ENCODE peak calls at places on chromosomes 3 and 15, in six cellular contexts. B is breast epithelium, O is HCEC 1CT, I is DMS79, T is C1 segment of cervical spinal cord, G is HCT116. M is an unnamed sample.
A peak's percentile ranks its signal among the peaks of the same experiment; 100 is the strongest.

GRCh38 chr3:16550305-16550675 is 36.8 kb upstream of the RFTN1 start:
- DNase-seq in B (no peak), O (no peak), I (no peak), T (no peak), G (no peak), M (no peak)

GRCh38 chr3:106920609-106921008 is 456.6 kb upstream of the CCDC54 start:
- DNase-seq in B (no peak), O (no peak), I (no peak), T (no peak), G (no peak), M (no peak)

GRCh38 chr3:117748131-117748530 is 1038.6 kb downstream of the TUSC7 start:
- DNase-seq in B (no peak), O (no peak), I (no peak), T (no peak), G (no peak), M (no peak)

GRCh38 chr3:10150987-10151386 is 9.4 kb downstream of the VHL start:
- DNase-seq in B (no peak), O (no peak), I (no peak), T (no peak), G (no peak), M (no peak)

GRCh38 chr15:100207053-100207452 is 134.7 kb downstream of the ADAMTS17 start:
- DNase-seq in B (no peak), O (no peak), I (no peak), T (no peak), G (no peak), M (no peak)

GRCh38 chr3:154334973-154335420 is 10.7 kb upstream of the DHX36 start:
- DNase-seq in B (no peak), O (peak; percentile 58), I (peak; percentile 2), T (no peak), G (no peak), M (no peak)

GRCh38 chr3:2303567-2303966 is 204.9 kb downstream of the CNTN4 start:
- DNase-seq in B (no peak), O (no peak), I (no peak), T (no peak), G (no peak), M (no peak)

GRCh38 chr15:41727143-41727542 is 47.1 kb upstream of the MAPKBP1 start:
- DNase-seq in B (no peak), O (no peak), I (no peak), T (no peak), G (no peak), M (no peak)

GRCh38 chr3:196166741-196167140 is 44.5 kb downstream of the ZDHHC19 start:
- DNase-seq in B (no peak), O (no peak), I (no peak), T (no peak), G (no peak), M (no peak)

GRCh38 chr3:10280571-10280970 is 12.2 kb downstream of the GHRL start:
- DNase-seq in B (no peak), O (no peak), I (no peak), T (no peak), G (no peak), M (no peak)

GRCh38 chr3:55815262-55815661 is 328.2 kb upstream of the WNT5A start:
- DNase-seq in B (no peak), O (no peak), I (no peak), T (no peak), G (no peak), M (no peak)

GRCh38 chr3:21645121-21645897 is 105.7 kb downstream of the ZNF385D start:
- DNase-seq in B (peak; percentile 21), O (no peak), I (no peak), T (peak; percentile 23), G (no peak), M (no peak)

GRCh38 chr3:59426851-59427565 is 377.2 kb upstream of the CFAP20DC start:
- DNase-seq in B (no peak), O (peak; percentile 93), I (no peak), T (no peak), G (no peak), M (no peak)

GRCh38 chr15:51589881-51590570 is 32.5 kb downstream of the DMXL2 start:
- DNase-seq in B (no peak), O (no peak), I (no peak), T (no peak), G (no peak), M (no peak)

GRCh38 chr3:35183915-35184675 is 455.2 kb upstream of the ARPP21 start:
- DNase-seq in B (no peak), O (no peak), I (no peak), T (no peak), G (no peak), M (no peak)

GRCh38 chr3:17357035-17357710 is 385.3 kb downstream of the TBC1D5 start:
- DNase-seq in B (no peak), O (no peak), I (no peak), T (no peak), G (no peak), M (no peak)

GRCh38 chr15:73650387-73651126 is 17.4 kb upstream of the NPTN start:
- DNase-seq in B (no peak), O (peak; percentile 77), I (no peak), T (no peak), G (no peak), M (peak; percentile 23)

GRCh38 chr3:185711255-185711870 is 113.5 kb downstream of the IGF2BP2 start:
- DNase-seq in B (no peak), O (peak; percentile 29), I (no peak), T (no peak), G (no peak), M (no peak)

GRCh38 chr3:122676759-122677158 is 3.9 kb upstream of the PARP14 start:
- DNase-seq in B (no peak), O (no peak), I (no peak), T (no peak), G (no peak), M (no peak)

GRCh38 chr3:157098823-157099185 is 61.1 kb downstream of the CCNL1 start:
- DNase-seq in B (no peak), O (peak; percentile 83), I (no peak), T (no peak), G (no peak), M (no peak)

GRCh38 chr15:90871097-90871715 is 2.8 kb downstream of the FURIN start:
- DNase-seq in B (no peak), O (peak; percentile 34), I (no peak), T (peak; percentile 32), G (no peak), M (peak; percentile 43)

GRCh38 chr3:18393906-18394305 is 31.2 kb downstream of the SATB1 start:
- DNase-seq in B (no peak), O (no peak), I (no peak), T (no peak), G (no peak), M (no peak)

GRCh38 chr15:71812966-71813722 is 2.8 kb downstream of the NR2E3 start:
- DNase-seq in B (no peak), O (no peak), I (no peak), T (no peak), G (no peak), M (no peak)

GRCh38 chr3:37457392-37458065 is 283.1 kb upstream of the LRRFIP2 start:
- DNase-seq in B (no peak), O (no peak), I (no peak), T (no peak), G (no peak), M (no peak)

GRCh38 chr3:141737828-141738635 is at the start of gene RNF7:
- DNase-seq in B (peak; percentile 95), O (peak; percentile 95), I (peak; percentile 89), T (peak; percentile 90), G (peak; percentile 90), M (peak; percentile 97)

GRCh38 chr3:140103166-140103565 is 168.2 kb downstream of the CLSTN2 start:
- DNase-seq in B (no peak), O (no peak), I (no peak), T (no peak), G (no peak), M (no peak)

GRCh38 chr3:111173906-111174305 is 102.3 kb downstream of the NECTIN3 start:
- DNase-seq in B (no peak), O (no peak), I (no peak), T (no peak), G (no peak), M (no peak)

M was measured in BE2C.